ENCODE peak calls at places on chromosomes 1 and 21, in four cellular contexts. Z is heart right ventricle; L is heart left ventricle; B is naive thymus-derived CD4-positive, alpha-beta T cell. E is an unnamed sample.

GRCh38 chr21:45862544-45863207 is 118.9 kb upstream of the COL6A1 start:
- DNase-seq in Z (no peak), L (no peak), B (no peak), E (no peak)

GRCh38 chr1:3886106-3886670 is 13.9 kb downstream of the C1orf174 start:
- DNase-seq in Z (no peak), L (no peak), B (no peak), E (no peak)

GRCh38 chr1:159076753-159077656 is at the start of gene AIM2:
- DNase-seq in Z (no peak), L (no peak), B (no peak), E (peak)

GRCh38 chr21:15904389-15904788 is 174.6 kb downstream of the USP25 start:
- DNase-seq in Z (no peak), L (no peak), B (no peak), E (no peak)

GRCh38 chr1:199122532-199123311 is 483.9 kb downstream of the PTPRC start:
- DNase-seq in Z (no peak), L (no peak), B (no peak), E (no peak)

GRCh38 chr1:189349600-189349999 is 1128.1 kb downstream of the BRINP3 start:
- DNase-seq in Z (no peak), L (no peak), B (no peak), E (no peak)

GRCh38 chr1:179083031-179083345 is 1.1 kb downstream of the TOR3A start:
- DNase-seq in Z (no peak), L (no peak), B (peak), E (no peak)

GRCh38 chr1:11324562-11324961 is 51.6 kb downstream of the UBIAD1 start:
- DNase-seq in Z (no peak), L (no peak), B (no peak), E (no peak)

GRCh38 chr1:147162093-147162492 is 10.2 kb downstream of the PRKAB2 start:
- DNase-seq in Z (no peak), L (no peak), B (no peak), E (no peak)

GRCh38 chr21:43864313-43864805 is 664 bp upstream of the AGPAT3 start:
- DNase-seq in Z (no peak), L (peak), B (no peak), E (peak)

GRCh38 chr1:156926175-156926574 is 5.7 kb downstream of the LRRC71 start:
- DNase-seq in Z (no peak), L (no peak), B (no peak), E (no peak)

GRCh38 chr1:44653107-44653964 is 20.9 kb downstream of the TMEM53 start:
- DNase-seq in Z (no peak), L (no peak), B (no peak), E (no peak)

GRCh38 chr1:15287035-15287434 is 40.0 kb downstream of the FHAD1 start:
- DNase-seq in Z (no peak), L (no peak), B (no peak), E (no peak)

GRCh38 chr1:213244664-213245091 is 193.6 kb downstream of the RPS6KC1 start:
- DNase-seq in Z (peak), L (no peak), B (peak), E (no peak)

GRCh38 chr21:42154237-42155044 is 64.5 kb upstream of the ABCG1 start:
- DNase-seq in Z (no peak), L (no peak), B (no peak), E (no peak)

GRCh38 chr21:42858185-42858847 is 21.0 kb downstream of the WDR4 start:
- DNase-seq in Z (no peak), L (no peak), B (no peak), E (no peak)

GRCh38 chr21:43291347-43291950 is 122.6 kb downstream of the CRYAA start:
- DNase-seq in Z (no peak), L (no peak), B (no peak), E (no peak)

GRCh38 chr21:29149771-29150425 is 19.5 kb downstream of the MAP3K7CL start:
- DNase-seq in Z (no peak), L (no peak), B (no peak), E (no peak)

GRCh38 chr1:225828706-225829344 is 18.9 kb downstream of the EPHX1 start:
- DNase-seq in Z (no peak), L (no peak), B (no peak), E (no peak)

DNA sequence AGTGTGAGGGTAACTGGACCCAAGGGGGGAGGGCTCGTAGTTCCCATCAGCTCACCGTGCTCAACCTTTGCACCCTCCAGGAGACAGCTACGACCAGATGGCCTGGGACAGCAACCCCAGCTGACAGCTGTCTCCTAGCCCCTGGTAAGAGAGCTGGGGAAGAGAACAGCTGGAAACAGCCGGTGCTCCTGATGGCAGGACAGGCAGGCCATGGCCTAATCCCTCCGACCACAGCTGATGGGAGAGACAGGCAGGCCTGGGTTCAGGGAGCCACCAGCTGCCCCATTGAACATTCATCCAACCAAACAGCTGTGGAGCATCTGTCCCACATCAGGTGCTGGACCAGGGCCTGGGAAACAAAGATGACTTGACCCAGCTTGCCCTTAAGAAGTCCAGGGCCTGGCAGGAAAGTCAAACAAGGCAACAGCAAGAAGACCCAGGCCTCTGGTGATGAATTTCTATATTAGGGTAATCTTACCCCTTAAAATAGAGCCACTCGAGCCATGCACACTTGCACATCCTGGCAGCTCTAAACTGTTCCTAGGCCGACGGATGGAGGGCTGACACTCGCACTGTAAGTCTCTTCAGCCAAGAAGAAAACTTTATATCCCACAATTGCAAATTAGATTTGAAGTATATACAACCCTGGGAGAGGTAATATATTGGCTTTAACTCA is 12.2 kb downstream of the OLFML2B start:
- DNase-seq in Z (peak), L (peak), B (no peak), E (no peak)
- H3K27ac ChIP-seq in Z (peak), L (peak), B (no peak), E (no peak)

DNA sequence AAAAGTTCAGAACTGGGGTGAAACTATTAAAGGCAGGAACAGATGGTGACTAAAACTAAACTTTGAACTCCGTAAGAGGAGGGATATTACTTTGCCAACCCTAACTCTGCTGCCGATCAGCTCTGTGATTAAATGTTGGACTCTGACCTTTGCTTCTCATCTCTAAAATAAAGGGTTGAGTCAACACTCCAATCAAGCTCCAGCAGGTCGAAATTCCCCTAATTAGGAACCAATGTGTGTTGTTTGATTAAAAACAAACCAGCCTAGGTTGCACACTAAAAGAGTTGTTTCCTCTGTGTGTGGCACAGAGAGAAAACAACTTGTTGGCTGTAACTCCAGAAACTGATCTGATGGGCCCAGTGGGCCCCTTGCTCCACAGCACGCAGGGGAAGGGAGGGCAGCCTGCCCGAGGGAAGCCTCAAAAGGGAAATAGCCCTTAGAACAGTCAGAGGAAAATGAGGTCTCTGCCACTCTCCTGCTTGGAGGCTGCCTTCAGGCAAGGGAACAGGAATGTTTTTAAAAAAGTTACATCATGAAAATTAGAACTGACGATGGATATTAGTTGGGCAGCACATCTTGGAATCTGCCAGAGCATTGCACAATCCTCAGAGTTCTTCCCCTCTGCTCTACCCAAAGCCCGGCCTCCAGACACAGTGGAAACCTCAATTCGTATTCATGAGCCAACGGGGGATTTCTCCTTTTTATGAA is 69.3 kb downstream of the KCTD3 start:
- DNase-seq in Z (no peak), L (no peak), B (no peak), E (no peak)
- H3K27ac ChIP-seq in Z (no peak), L (no peak), B (no peak), E (no peak)

GRCh38 chr1:201286445-201286844 is 3.1 kb downstream of the PKP1 start:
- DNase-seq in Z (no peak), L (no peak), B (no peak), E (no peak)

GRCh38 chr1:201285846-201286245 is 2.5 kb downstream of the PKP1 start:
- DNase-seq in Z (no peak), L (no peak), B (no peak), E (no peak)

GRCh38 chr1:201288007-201288406 is 4.7 kb downstream of the PKP1 start:
- DNase-seq in Z (no peak), L (no peak), B (no peak), E (no peak)

GRCh38 chr1:201290551-201290950 is 7.2 kb downstream of the PKP1 start:
- DNase-seq in Z (no peak), L (no peak), B (no peak), E (no peak)

DNA sequence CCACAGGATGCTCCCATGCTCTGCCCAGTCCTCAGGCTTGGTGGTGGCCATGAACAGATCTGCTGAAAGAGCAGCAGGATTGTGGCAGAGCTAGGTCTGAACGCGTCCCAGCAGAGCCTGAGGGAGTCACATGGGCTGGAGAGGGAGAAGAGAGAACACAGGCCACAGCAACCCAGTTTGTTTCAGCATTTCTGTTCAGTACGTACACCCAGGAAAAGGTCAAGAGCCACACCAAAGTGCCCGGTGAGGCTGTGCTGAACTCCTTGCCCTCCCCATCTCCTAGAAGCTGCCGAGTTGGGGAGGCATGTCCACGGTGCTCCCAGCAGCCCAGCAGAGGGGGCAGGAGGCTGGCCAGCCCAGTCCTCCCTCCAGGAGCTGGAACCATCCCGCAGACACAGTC is 5.5 kb downstream of the PKP1 start:
- DNase-seq in Z (no peak), L (no peak), B (no peak), E (no peak)
- H3K27ac ChIP-seq in Z (no peak), L (no peak), B (no peak), E (no peak)

DNA sequence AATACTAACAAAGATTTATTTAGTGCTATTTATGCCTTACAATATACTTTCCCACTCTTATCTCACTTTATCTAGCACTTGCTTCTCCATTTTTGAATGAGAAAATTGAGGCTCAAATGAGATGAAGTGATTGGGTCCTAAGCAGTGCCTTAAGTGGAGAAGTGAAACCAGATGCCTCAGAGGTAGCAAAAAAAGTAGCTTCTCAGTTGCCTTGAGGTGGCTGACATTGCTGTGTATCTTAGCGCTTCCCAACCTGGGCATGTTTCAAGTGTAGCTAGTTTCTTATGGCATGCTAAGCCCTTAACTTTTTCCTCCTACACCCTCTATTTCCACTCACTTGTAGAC is 390.4 kb downstream of the OMA1 start:
- DNase-seq in Z (no peak), L (no peak), B (no peak), E (no peak)
- H3K27ac ChIP-seq in Z (no peak), L (no peak), B (no peak), E (no peak)

GRCh38 chr1:21317690-21318043 is 27.4 kb upstream of the ECE1 start:
- DNase-seq in Z (no peak), L (no peak), B (no peak), E (no peak)
- H3K27ac ChIP-seq in Z (peak), L (peak), B (no peak), E (no peak)

GRCh38 chr1:67571406-67571805 is 113.6 kb upstream of the GADD45A start:
- DNase-seq in Z (no peak), L (no peak), B (no peak), E (no peak)

GRCh38 chr1:67572594-67573221 is 112.3 kb upstream of the GADD45A start:
- DNase-seq in Z (peak), L (peak), B (no peak), E (no peak)

GRCh38 chr1:67573481-67573880 is 111.5 kb upstream of the GADD45A start:
- DNase-seq in Z (no peak), L (no peak), B (no peak), E (no peak)

GRCh38 chr1:67570473-67571143 is 114.4 kb upstream of the GADD45A start:
- DNase-seq in Z (no peak), L (no peak), B (no peak), E (no peak)

DNA sequence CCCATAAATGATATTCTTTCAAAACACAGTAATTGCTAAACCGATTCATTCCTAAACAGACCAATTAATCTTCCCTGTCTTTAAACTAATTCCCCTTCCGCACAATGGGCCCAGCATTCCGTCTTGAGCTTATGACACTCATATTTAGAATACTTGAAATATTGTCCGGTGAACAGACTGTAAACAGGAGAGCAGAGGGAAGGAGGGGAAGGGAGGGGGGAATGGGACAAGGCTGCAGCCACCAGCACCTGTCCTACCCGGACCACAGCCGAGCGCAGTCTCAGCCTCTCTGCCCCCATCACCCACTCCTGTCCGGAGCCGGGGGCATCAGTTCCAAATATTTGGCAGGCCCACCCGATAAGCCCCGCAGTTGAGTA is 112.8 kb upstream of the GADD45A start:
- DNase-seq in Z (no peak), L (no peak), B (no peak), E (no peak)
- H3K27ac ChIP-seq in Z (no peak), L (peak), B (no peak), E (no peak)

GRCh38 chr1:21089711-21090110 is 87.0 kb downstream of the EIF4G3 start:
- DNase-seq in Z (no peak), L (no peak), B (no peak), E (no peak)
- H3K27ac ChIP-seq in Z (no peak), L (no peak), B (no peak), E (no peak)

DNA sequence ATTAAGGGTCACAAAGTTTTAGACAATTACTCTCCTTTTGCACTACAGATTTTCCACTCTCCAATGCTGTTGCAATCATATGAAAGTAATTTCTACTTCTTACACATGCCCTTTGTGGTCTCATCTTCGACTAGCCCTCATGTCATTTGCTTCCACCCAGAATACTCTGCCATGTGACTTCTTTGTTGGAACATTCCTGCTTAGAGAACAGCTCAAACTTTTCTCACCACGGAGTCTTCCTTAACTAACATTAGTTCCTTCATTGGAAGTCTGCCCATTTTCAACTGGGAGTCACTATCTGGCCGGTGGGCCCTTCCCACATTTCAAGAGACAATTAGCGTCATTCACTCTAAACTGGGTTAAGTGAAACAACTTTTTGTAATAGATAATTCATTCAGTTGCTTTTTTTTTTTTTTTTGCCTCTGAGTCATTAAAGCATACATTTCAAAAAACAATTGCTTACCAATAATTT is 142.6 kb upstream of the PALMD start:
- DNase-seq in Z (peak), L (no peak), B (no peak), E (no peak)
- H3K27ac ChIP-seq in Z (no peak), L (no peak), B (no peak), E (no peak)

GRCh38 chr1:172391972-172392371 is 28.5 kb upstream of the C1orf105 start:
- DNase-seq in Z (no peak), L (no peak), B (no peak), E (no peak)
- H3K27ac ChIP-seq in Z (no peak), L (peak), B (no peak), E (no peak)

GRCh38 chr1:96360036-96360795 is 361.4 kb upstream of the PTBP2 start:
- DNase-seq in Z (no peak), L (no peak), B (no peak), E (no peak)

GRCh38 chr1:96364576-96364975 is 357.0 kb upstream of the PTBP2 start:
- DNase-seq in Z (no peak), L (no peak), B (no peak), E (no peak)

GRCh38 chr1:96361251-96361856 is 360.2 kb upstream of the PTBP2 start:
- DNase-seq in Z (no peak), L (no peak), B (no peak), E (no peak)

GRCh38 chr1:96362623-96363022 is 359.0 kb upstream of the PTBP2 start:
- DNase-seq in Z (no peak), L (no peak), B (no peak), E (no peak)

DNA sequence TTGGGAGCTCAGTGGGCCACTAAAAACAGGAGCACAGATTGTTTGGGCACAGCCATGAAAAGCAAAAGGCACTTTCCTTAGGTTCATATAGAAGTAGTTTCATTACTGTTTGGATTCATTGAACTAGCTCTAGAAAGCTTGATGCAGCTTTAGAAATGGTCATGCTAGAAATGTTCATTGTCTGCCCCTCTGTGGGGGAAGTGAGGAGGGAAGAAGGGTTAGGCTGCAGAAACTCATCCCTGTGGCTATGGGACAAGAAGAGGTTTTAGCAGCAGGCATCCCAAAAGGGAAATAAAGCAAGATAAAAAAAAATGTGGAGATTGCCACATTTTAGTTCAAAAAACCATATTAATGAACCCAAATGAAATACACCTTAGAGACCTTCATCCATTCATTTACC is 359.6 kb upstream of the PTBP2 start:
- DNase-seq in Z (no peak), L (no peak), B (no peak), E (no peak)
- H3K27ac ChIP-seq in Z (no peak), L (no peak), B (no peak), E (no peak)